ENCODE peak calls at places on chromosomes 4 and X, in six cellular contexts. V, Q, P, H, W and M are unnamed samples.

GRCh38 chrX:38452603-38453002 is 100.2 kb downstream of the OTC start:
- DNase-seq in W (no peak), H (no peak), P (no peak), Q (no peak), V (no peak), M (no peak)

GRCh38 chrX:7941390-7942042 is 14.3 kb upstream of the PNPLA4 start:
- DNase-seq in H (peak), W (no peak), V (no peak), P (peak), Q (peak), M (peak)

GRCh38 chr4:40122941-40123340 is 66.3 kb downstream of the N4BP2 start:
- DNase-seq in P (no peak), W (no peak), H (no peak), Q (no peak), V (no peak), M (no peak)

GRCh38 chrX:101385795-101386541 is at the start of gene BTK:
- DNase-seq in P (no peak), W (no peak), V (no peak), Q (no peak), H (no peak), M (no peak)

GRCh38 chr4:176256921-176257320 is 12.1 kb downstream of the ASB5 start:
- DNase-seq in V (peak), Q (no peak), W (no peak), H (no peak), P (no peak), M (no peak)

GRCh38 chrX:40083120-40083978 is 14.4 kb downstream of the BCOR start:
- DNase-seq in V (no peak), P (peak), H (no peak), W (no peak), Q (no peak), M (no peak)

GRCh38 chr4:8319731-8320385 is 50.3 kb downstream of the HTRA3 start:
- DNase-seq in W (no peak), P (peak), H (no peak), V (peak), Q (peak), M (no peak)

GRCh38 chrX:20217279-20217678 is 49.4 kb downstream of the RPS6KA3 start:
- DNase-seq in Q (peak), P (no peak), H (peak), V (peak), W (no peak), M (no peak)

GRCh38 chr4:98528882-98529281 is 129.5 kb downstream of the TSPAN5 start:
- DNase-seq in Q (no peak), H (no peak), V (peak), W (no peak), P (no peak), M (no peak)

GRCh38 chr4:137998666-137999429 is 243.3 kb downstream of the SLC7A11 start:
- DNase-seq in W (no peak), V (peak), H (peak), Q (no peak), P (no peak), M (no peak)

GRCh38 chrX:11890843-11891514 is 132.9 kb downstream of the MSL3 start:
- DNase-seq in P (no peak), H (no peak), V (no peak), Q (peak), W (no peak), M (no peak)

GRCh38 chr4:56762484-56763250 is 58.8 kb downstream of the SPINK2 start:
- DNase-seq in H (no peak), P (no peak), Q (no peak), W (no peak), V (no peak), M (no peak)

GRCh38 chr4:116733368-116733767 is 352.0 kb downstream of the TRAM1L1 start:
- DNase-seq in Q (no peak), W (no peak), P (no peak), V (no peak), H (no peak), M (no peak)

GRCh38 chr4:162959056-162959455 is 207.6 kb downstream of the NAF1 start:
- DNase-seq in V (no peak), H (no peak), W (no peak), P (peak), Q (no peak), M (no peak)

GRCh38 chrX:122187065-122187464 is 997.0 kb upstream of the GRIA3 start:
- DNase-seq in P (no peak), Q (no peak), V (no peak), W (no peak), H (no peak), M (no peak)

GRCh38 chr4:106063009-106063408 is 167.7 kb downstream of the NPNT start:
- DNase-seq in H (no peak), Q (no peak), W (no peak), P (no peak), V (peak), M (no peak)

GRCh38 chrX:120664081-120664480 is 34.2 kb upstream of the C1GALT1C1 start:
- DNase-seq in V (no peak), Q (peak), P (no peak), W (no peak), H (peak), M (peak)

GRCh38 chrX:46954716-46955115 is 42.5 kb downstream of the JADE3 start:
- DNase-seq in H (no peak), W (no peak), P (no peak), V (no peak), Q (no peak), M (no peak)

GRCh38 chrX:101359966-101360365 is 11.4 kb upstream of the TIMM8A start:
- DNase-seq in V (no peak), Q (no peak), W (no peak), P (no peak), H (no peak), M (no peak)

DNA sequence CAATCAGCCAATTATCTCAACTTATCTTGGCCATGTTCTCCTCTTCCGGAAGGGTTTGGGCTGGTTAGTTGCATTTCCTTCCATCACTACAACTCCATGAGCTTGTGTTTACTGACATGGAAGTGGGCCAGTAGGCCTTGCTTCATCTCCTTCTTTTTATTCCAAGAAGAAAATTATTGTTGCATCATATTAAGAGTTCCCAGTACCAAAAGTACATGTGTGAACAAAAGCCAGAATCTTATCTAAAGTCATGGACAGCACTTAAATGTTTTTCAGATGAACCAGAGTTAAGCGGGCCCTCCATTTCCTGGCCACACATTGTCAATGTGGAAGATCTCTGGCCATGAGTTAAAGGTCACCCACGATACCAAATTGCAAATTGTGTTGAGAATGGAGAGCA is 503.2 kb upstream of the SLIT2 start:
- DNase-seq in V (peak), Q (peak), H (peak), W (no peak), P (no peak), M (no peak)
- H3K9ac ChIP-seq in V (no peak), Q (no peak), H (peak), W (no peak), P (no peak), M (no peak)

GRCh38 chrX:85004255-85004654 is 578 bp downstream of the APOOL start:
- DNase-seq in Q (peak), P (no peak), H (peak), V (peak), W (no peak), M (no peak)
- H3K9ac ChIP-seq in Q (peak), P (peak), H (peak), V (peak), W (peak), M (peak)

DNA sequence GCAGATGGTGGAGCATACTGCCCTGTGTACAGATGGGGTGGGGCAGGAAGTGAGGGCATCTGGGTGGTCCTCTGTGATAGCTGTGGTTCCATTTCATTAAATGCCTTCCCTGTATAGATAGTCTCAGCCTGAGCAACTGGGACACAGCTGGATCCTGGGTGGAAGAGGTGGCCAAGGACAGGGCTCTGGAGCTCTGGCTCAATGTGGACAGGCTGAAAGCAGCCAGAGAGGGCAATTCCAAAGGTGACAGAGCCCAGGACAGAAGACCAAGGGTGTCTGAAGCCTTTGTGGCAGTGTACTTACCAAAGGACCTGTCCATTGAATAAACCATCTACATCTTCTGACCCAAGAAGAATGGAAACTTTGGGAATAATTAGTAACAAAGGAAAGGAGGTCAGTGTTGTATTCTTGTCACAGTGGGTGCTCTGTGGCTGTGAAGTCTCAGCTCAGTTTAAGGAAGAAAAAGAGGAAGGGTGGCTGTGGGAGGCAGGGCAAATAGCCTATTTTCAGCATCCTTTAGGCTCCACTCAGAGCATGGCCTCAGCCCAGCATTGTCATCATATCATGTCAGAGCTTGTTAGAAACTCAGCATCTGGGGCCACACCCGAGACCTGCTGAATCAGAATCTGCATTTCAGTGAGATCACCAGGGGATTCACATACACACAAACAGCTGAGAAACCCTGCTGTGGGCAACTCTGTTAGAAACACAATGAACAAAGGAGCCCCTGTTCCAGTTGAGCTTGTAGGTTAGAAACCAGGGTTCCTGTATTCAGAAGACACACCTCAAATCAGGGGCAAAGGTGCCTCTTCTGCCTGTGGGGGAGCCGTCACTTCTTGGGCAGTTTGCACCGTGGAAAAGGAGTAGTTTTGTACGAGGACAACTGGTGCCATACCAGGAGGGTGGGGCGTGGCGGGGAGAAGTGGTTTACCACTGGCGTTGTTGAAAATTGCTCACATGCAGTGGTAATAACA is 168.6 kb downstream of the PTTG2 start:
- DNase-seq in Q (peak), H (no peak), V (peak), P (peak), W (peak), M (peak)
- H3K9ac ChIP-seq in Q (no peak), H (no peak), V (peak), P (no peak), W (no peak), M (peak)

GRCh38 chrX:45850197-45850774 is 649.6 kb upstream of the DIPK2B start:
- DNase-seq in Q (peak), V (peak), P (peak), W (no peak), H (peak), M (no peak)

GRCh38 chrX:45851434-45851991 is 650.8 kb upstream of the DIPK2B start:
- DNase-seq in Q (no peak), H (peak), P (peak), W (peak), V (no peak), M (no peak)

GRCh38 chrX:45850775-45851433 is 650.2 kb upstream of the DIPK2B start:
- DNase-seq in V (peak), P (peak), Q (peak), W (no peak), H (peak), M (peak)

GRCh38 chrX:45847966-45848365 is 647.3 kb upstream of the DIPK2B start:
- DNase-seq in Q (peak), W (no peak), P (no peak), H (no peak), V (peak), M (no peak)

DNA sequence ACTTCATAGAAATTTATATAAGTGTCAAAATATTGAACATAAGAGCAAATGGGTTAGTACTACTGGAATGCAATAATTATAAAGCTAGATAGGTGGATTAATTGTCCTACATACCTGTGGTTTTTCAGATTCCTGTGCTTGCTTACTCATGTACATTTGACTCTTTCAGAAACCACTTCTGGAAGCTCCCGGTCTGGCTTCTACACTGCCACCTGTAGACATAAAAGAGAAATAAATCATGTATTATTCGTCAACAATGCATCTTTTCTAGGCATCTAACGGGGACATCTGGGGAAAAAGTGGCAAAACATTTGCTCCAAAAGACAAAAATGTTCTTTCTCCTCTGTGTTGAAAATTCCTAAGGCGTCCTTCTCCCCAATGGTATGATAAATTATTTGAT is 648.6 kb upstream of the DIPK2B start:
- DNase-seq in H (peak), W (no peak), V (peak), Q (peak), P (no peak), M (peak)
- H3K9ac ChIP-seq in H (peak), W (peak), V (peak), Q (no peak), P (peak), M (peak)

GRCh38 chrX:141175786-141176185 is 1.1 kb downstream of the LDOC1 start:
- DNase-seq in P (no peak), W (no peak), V (no peak), Q (no peak), H (no peak), M (no peak)
- H3K9ac ChIP-seq in P (no peak), W (no peak), V (peak), Q (no peak), H (no peak), M (no peak)

GRCh38 chrX:130728208-130728607 is 174.8 kb downstream of the ENOX2 start:
- DNase-seq in V (peak), H (peak), Q (peak), W (no peak), P (no peak), M (no peak)
- H3K9ac ChIP-seq in V (no peak), H (no peak), Q (no peak), W (no peak), P (no peak), M (no peak)

GRCh38 chr4:158728256-158728655 is 5.1 kb upstream of the PPID start:
- DNase-seq in P (no peak), Q (no peak), H (no peak), V (no peak), W (no peak), M (no peak)

GRCh38 chr4:158724647-158725046 is 1.5 kb upstream of the PPID start:
- DNase-seq in H (no peak), W (no peak), Q (no peak), V (no peak), P (no peak), M (no peak)

GRCh38 chr4:158721680-158722079 is 1.5 kb downstream of the PPID start:
- DNase-seq in Q (no peak), V (no peak), W (no peak), P (no peak), H (no peak), M (no peak)

GRCh38 chr4:158722917-158723793 is at the start of gene PPID:
- DNase-seq in Q (peak), P (peak), V (peak), W (peak), H (peak), M (peak)

GRCh38 chr4:158722291-158722916 is 792 bp downstream of the PPID start:
- DNase-seq in P (peak), H (peak), Q (peak), V (peak), W (no peak), M (peak)
- H3K9ac ChIP-seq in P (peak), H (peak), Q (peak), V (peak), W (peak), M (peak)